ENCODE peak calls at places on chromosomes 1 and 21, in ten cellular contexts. P, J, X, O, N, E, L, T, D and M are unnamed samples.

GRCh38 chr1:46760558-46761166 is 38.2 kb upstream of the CYP4B1 start:
- DNase-seq in N (no peak), E (no peak), L (no peak), T (no peak), X (no peak), J (no peak), D (no peak), O (no peak), P (no peak), M (no peak)

GRCh38 chr1:214452152-214452806 is 99.1 kb downstream of the PTPN14 start:
- DNase-seq in P (no peak), E (no peak), J (no peak), X (no peak), T (no peak), L (no peak), D (no peak), N (no peak), O (no peak), M (no peak)

GRCh38 chr21:42309753-42310213 is 5.4 kb downstream of the TFF3 start:
- DNase-seq in N (peak), P (no peak), L (peak), O (peak), T (peak), E (no peak), J (peak), X (peak), D (peak), M (peak)

GRCh38 chr1:151371340-151371739 is 1.2 kb downstream of the SELENBP1 start:
- DNase-seq in T (peak), E (no peak), J (peak), P (peak), N (no peak), O (peak), L (no peak), X (no peak), D (no peak), M (peak)

GRCh38 chr1:206754011-206754410 is 16.6 kb upstream of the IL19 start:
- DNase-seq in J (no peak), P (no peak), L (no peak), N (no peak), T (no peak), X (no peak), D (no peak), E (no peak), O (no peak), M (no peak)

GRCh38 chr1:41574842-41575241 is 90.4 kb upstream of the EDN2 start:
- DNase-seq in L (no peak), P (no peak), T (no peak), E (no peak), X (no peak), N (peak), O (peak), J (no peak), D (no peak), M (no peak)

GRCh38 chr1:168084396-168085231 is 52.1 kb downstream of the GPR161 start:
- DNase-seq in X (peak), J (peak), O (peak), P (peak), D (no peak), L (peak), E (peak), T (peak), N (peak), M (peak)

GRCh38 chr1:207805841-207806421 is 54.1 kb downstream of the CD46 start:
- DNase-seq in N (no peak), O (peak), J (peak), L (peak), X (no peak), P (peak), E (peak), T (peak), D (peak), M (no peak)

GRCh38 chr21:45540601-45540970 is 1.7 kb downstream of the SLC19A1 start:
- DNase-seq in E (peak), J (peak), N (peak), O (peak), L (no peak), P (no peak), X (peak), D (no peak), T (no peak), M (no peak)

GRCh38 chr1:12088607-12089006 is 25.5 kb downstream of the TNFRSF8 start:
- DNase-seq in O (peak), D (no peak), E (no peak), P (no peak), T (no peak), N (peak), J (no peak), L (no peak), X (no peak), M (no peak)

GRCh38 chr1:26363549-26364448 is 8.8 kb downstream of the ZNF683 start:
- DNase-seq in E (no peak), L (peak), X (peak), J (peak), D (peak), N (peak), P (peak), O (peak), T (peak), M (peak)

GRCh38 chr1:12047120-12047876 is 15.8 kb upstream of the TNFRSF8 start:
- DNase-seq in J (no peak), E (no peak), X (no peak), O (no peak), T (no peak), N (no peak), D (peak), P (no peak), L (no peak), M (no peak)

GRCh38 chr1:93000291-93000690 is 39.0 kb upstream of the DIPK1A start:
- DNase-seq in N (no peak), O (no peak), P (no peak), X (no peak), E (no peak), D (no peak), L (no peak), J (no peak), T (no peak), M (peak)

GRCh38 chr1:178718520-178718919 is 6.5 kb upstream of the RALGPS2 start:
- DNase-seq in D (no peak), L (no peak), X (no peak), P (no peak), T (no peak), O (no peak), J (no peak), E (no peak), N (no peak), M (no peak)

GRCh38 chr1:111563619-111564018 is 56.0 kb upstream of the RAP1A start:
- DNase-seq in L (peak), P (no peak), T (no peak), N (no peak), X (no peak), D (peak), J (peak), O (no peak), E (no peak), M (peak)

GRCh38 chr1:152162826-152163463 is 3.9 kb upstream of the RPTN start:
- DNase-seq in T (no peak), N (no peak), P (no peak), L (peak), E (no peak), X (no peak), J (no peak), D (peak), O (no peak), M (peak)

GRCh38 chr1:21319447-21320407 is 29.5 kb upstream of the ECE1 start:
- DNase-seq in O (peak), P (peak), T (peak), J (no peak), E (no peak), D (no peak), L (peak), N (no peak), X (peak), M (no peak)

GRCh38 chr1:46134660-46135331 is 2.4 kb upstream of the PIK3R3 start:
- DNase-seq in J (no peak), T (peak), P (no peak), X (no peak), D (peak), L (no peak), N (no peak), E (no peak), O (no peak), M (peak)

GRCh38 chr1:87449348-87449963 is 120.8 kb downstream of the LMO4 start:
- DNase-seq in O (peak), N (no peak), D (no peak), X (no peak), T (peak), L (no peak), P (peak), J (peak), E (no peak), M (peak)

GRCh38 chr21:44052071-44052829 is 40.1 kb downstream of the TRAPPC10 start:
- DNase-seq in T (peak), J (peak), X (no peak), O (no peak), N (no peak), E (peak), D (no peak), L (no peak), P (no peak), M (no peak)

GRCh38 chr21:36079010-36079649 is 9.3 kb downstream of the CBR1 start:
- DNase-seq in X (no peak), O (peak), P (no peak), E (no peak), T (no peak), L (no peak), N (no peak), D (peak), J (no peak), M (no peak)
- H3K27ac ChIP-seq in X (no peak), O (no peak), P (no peak), E (no peak), T (no peak), L (no peak), N (no peak), D (no peak), J (no peak), M (no peak)

GRCh38 chr1:230279583-230279945 is 146.6 kb downstream of the PGBD5 start:
- DNase-seq in X (no peak), N (no peak), J (peak), T (no peak), O (no peak), L (no peak), D (no peak), E (no peak), P (no peak), M (no peak)

GRCh38 chr1:230276401-230276800 is 149.7 kb downstream of the PGBD5 start:
- DNase-seq in L (no peak), D (no peak), X (no peak), E (no peak), P (no peak), N (no peak), T (no peak), J (peak), O (peak), M (no peak)

GRCh38 chr1:230280054-230280795 is 145.9 kb downstream of the PGBD5 start:
- DNase-seq in N (no peak), P (no peak), O (no peak), D (no peak), X (no peak), L (no peak), J (peak), T (no peak), E (no peak), M (no peak)

GRCh38 chr1:230278871-230279582 is 147.1 kb downstream of the PGBD5 start:
- DNase-seq in P (no peak), L (no peak), E (no peak), J (peak), T (no peak), X (no peak), O (no peak), N (no peak), D (no peak), M (no peak)

DNA sequence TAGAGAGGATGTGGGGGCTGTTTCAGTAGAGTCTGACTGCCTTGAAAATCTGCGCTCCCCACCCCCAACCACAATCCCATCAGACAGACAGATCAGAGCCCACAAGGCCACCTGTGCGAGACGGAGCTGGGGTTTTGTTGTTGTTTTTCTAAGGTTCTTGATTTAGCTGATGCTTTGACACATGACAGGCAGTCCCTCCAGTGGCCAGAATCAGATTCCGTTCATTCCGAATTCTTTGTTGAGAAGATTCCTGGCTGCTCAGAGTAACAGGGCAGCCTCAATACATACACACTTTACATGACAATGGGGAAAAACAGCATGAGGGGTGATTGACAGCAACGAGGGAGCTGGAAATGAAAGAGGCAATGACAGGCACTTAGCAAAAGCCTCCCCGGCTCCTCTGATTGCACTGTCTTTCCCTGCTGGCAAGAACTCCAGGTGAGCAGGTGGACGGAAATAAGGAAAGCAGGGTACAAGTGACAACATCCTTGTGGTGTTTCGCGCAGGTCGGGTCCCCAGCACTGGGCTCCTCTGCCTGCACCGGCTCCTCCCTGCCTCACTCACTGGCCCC is 148.8 kb downstream of the PGBD5 start:
- DNase-seq in P (peak), O (peak), X (no peak), D (no peak), N (no peak), E (no peak), L (no peak), T (no peak), J (peak), M (no peak)
- TF ChIP-seq CTCF in P (no peak), O (no peak), X (no peak), D (peak), N (no peak), E (no peak), L (no peak), T (no peak), J (no peak), M (no peak)

GRCh38 chr1:48979940-48980339 is 203.2 kb upstream of the BEND5 start:
- DNase-seq in N (no peak), X (no peak), P (no peak), D (no peak), E (no peak), O (no peak), J (no peak), L (no peak), T (no peak), M (no peak)
- H3K4me3 ChIP-seq in N (no peak), X (no peak), P (no peak), D (no peak), E (no peak), O (no peak), J (no peak), L (no peak), T (no peak), M (no peak)

GRCh38 chr1:112909847-112910246 is 46.1 kb downstream of the SLC16A1 start:
- DNase-seq in E (no peak), J (no peak), N (no peak), P (no peak), L (no peak), D (no peak), T (no peak), O (no peak), X (no peak), M (no peak)

GRCh38 chr1:112906155-112906698 is 49.8 kb downstream of the SLC16A1 start:
- DNase-seq in E (no peak), N (no peak), P (no peak), L (no peak), T (no peak), J (no peak), D (no peak), O (no peak), X (no peak), M (no peak)

GRCh38 chr1:112905420-112906154 is 50.4 kb downstream of the SLC16A1 start:
- DNase-seq in D (no peak), E (no peak), L (no peak), T (peak), P (peak), O (peak), N (no peak), X (no peak), J (no peak), M (peak)

GRCh38 chr1:112911506-112911905 is 44.5 kb downstream of the SLC16A1 start:
- DNase-seq in O (no peak), X (no peak), J (no peak), D (no peak), N (no peak), E (no peak), P (no peak), T (no peak), L (no peak), M (no peak)
- H3K27ac ChIP-seq in O (no peak), X (no peak), J (no peak), D (no peak), N (no peak), E (no peak), P (no peak), T (no peak), L (no peak), M (peak)

GRCh38 chr1:4150262-4150661 is 250.2 kb upstream of the C1orf174 start:
- DNase-seq in L (no peak), P (no peak), X (no peak), T (no peak), E (no peak), N (no peak), O (no peak), J (no peak), D (no peak), M (no peak)

GRCh38 chr1:4146101-4146500 is 246.0 kb upstream of the C1orf174 start:
- DNase-seq in T (no peak), J (no peak), N (no peak), E (no peak), L (no peak), X (no peak), P (no peak), D (no peak), O (no peak), M (no peak)

GRCh38 chr1:4153571-4153970 is 253.5 kb upstream of the C1orf174 start:
- DNase-seq in E (no peak), T (no peak), J (no peak), P (no peak), O (no peak), D (no peak), N (no peak), X (no peak), L (no peak), M (no peak)

GRCh38 chr1:4152266-4152665 is 252.2 kb upstream of the C1orf174 start:
- DNase-seq in D (no peak), X (no peak), P (no peak), T (no peak), N (no peak), J (no peak), O (no peak), E (no peak), L (no peak), M (no peak)

GRCh38 chr1:4149281-4149680 is 249.2 kb upstream of the C1orf174 start:
- DNase-seq in L (no peak), P (no peak), X (no peak), E (no peak), T (no peak), N (no peak), J (no peak), O (no peak), D (no peak), M (no peak)
- TF ChIP-seq CTCF in L (no peak), P (no peak), X (no peak), E (no peak), T (no peak), N (no peak), J (no peak), O (no peak), D (no peak), M (no peak)

GRCh38 chr1:211738709-211739301 is 63.4 kb upstream of the NEK2 start:
- DNase-seq in X (no peak), L (no peak), O (no peak), E (no peak), D (no peak), N (peak), T (no peak), P (no peak), J (no peak), M (no peak)
- H3K4me3 ChIP-seq in X (no peak), L (no peak), O (no peak), E (no peak), D (no peak), N (peak), T (no peak), P (no peak), J (no peak), M (no peak)

GRCh38 chr1:241521718-241522117 is 2.2 kb upstream of the FH start:
- DNase-seq in D (no peak), O (no peak), E (no peak), P (no peak), N (no peak), X (no peak), T (no peak), L (no peak), J (no peak), M (no peak)

GRCh38 chr1:241518447-241519307 is 878 bp downstream of the FH start:
- DNase-seq in E (peak), D (peak), T (no peak), O (no peak), J (peak), P (no peak), X (no peak), N (peak), L (no peak), M (peak)

GRCh38 chr1:241525026-241525425 is 5.5 kb upstream of the FH start:
- DNase-seq in T (no peak), P (no peak), J (no peak), O (no peak), X (no peak), D (no peak), N (no peak), L (no peak), E (no peak), M (no peak)

GRCh38 chr1:241519308-241520079 is at the start of gene FH:
- DNase-seq in E (peak), N (peak), P (peak), J (peak), O (peak), D (peak), X (peak), T (peak), L (peak), M (peak)

DNA sequence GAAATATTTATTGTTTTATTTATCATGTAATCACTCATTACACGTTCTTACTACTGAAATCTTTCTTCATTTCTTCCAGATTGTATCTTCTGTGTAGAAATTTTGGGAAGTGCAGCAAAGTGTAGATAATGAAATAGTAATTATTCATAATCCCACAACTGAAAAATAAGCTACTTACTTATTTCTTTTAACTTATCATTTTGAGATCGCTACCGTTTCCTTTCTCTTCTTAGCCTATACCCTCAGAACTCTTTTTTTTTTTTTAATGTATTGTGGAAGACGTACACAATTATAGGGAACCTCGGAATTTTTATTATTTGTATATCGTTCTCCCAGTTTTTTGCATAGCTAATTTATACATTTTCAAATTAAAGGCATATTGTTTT is 518 bp upstream of the FH start:
- DNase-seq in N (no peak), P (no peak), L (no peak), J (no peak), X (no peak), T (no peak), O (no peak), E (no peak), D (no peak), M (no peak)
- H3K27ac ChIP-seq in N (peak), P (peak), L (peak), J (no peak), X (peak), T (peak), O (peak), E (no peak), D (no peak), M (peak)